ENCODE peak calls at places on chromosomes 3 and 15, in eight cellular contexts. One of them, this sample, is unnamed.

GRCh38 chr3:10553586-10554235 is 48.3 kb upstream of the ATP2B2 start:
- DNase-seq in stimulated activated CD8-positive, alpha-beta memory T cell treated with anti-CD3 and anti-CD28 coated beads, Interleukin-7, amount 100 ng/mL, for 48 hours: no peak
- DNase-seq in Peyer's patch: no peak
- DNase-seq in CD8-positive, alpha-beta memory T cell: no peak
- DNase-seq in HT1080: no peak
- DNase-seq in NCI-H2029: no peak
- DNase-seq in DND-41: no peak
- DNase-seq in nephron progenitor cell: peak
- DNase-seq in this sample: peak

GRCh38 chr15:38535451-38536200 is 29.0 kb downstream of the RASGRP1 start:
- DNase-seq in stimulated activated CD8-positive, alpha-beta memory T cell treated with anti-CD3 and anti-CD28 coated beads, Interleukin-7, amount 100 ng/mL, for 48 hours: no peak
- DNase-seq in Peyer's patch: no peak
- DNase-seq in CD8-positive, alpha-beta memory T cell: no peak
- DNase-seq in HT1080: no peak
- DNase-seq in NCI-H2029: no peak
- DNase-seq in DND-41: no peak
- DNase-seq in nephron progenitor cell: no peak
- DNase-seq in this sample: peak

GRCh38 chr15:25331404-25331803 is 107.4 kb downstream of the UBE3A start:
- DNase-seq in stimulated activated CD8-positive, alpha-beta memory T cell treated with anti-CD3 and anti-CD28 coated beads, Interleukin-7, amount 100 ng/mL, for 48 hours: no peak
- DNase-seq in Peyer's patch: no peak
- DNase-seq in CD8-positive, alpha-beta memory T cell: no peak
- DNase-seq in HT1080: no peak
- DNase-seq in NCI-H2029: no peak
- DNase-seq in DND-41: no peak
- DNase-seq in nephron progenitor cell: no peak
- DNase-seq in this sample: no peak

GRCh38 chr3:140715035-140715434 is 37.2 kb downstream of the TRIM42 start:
- DNase-seq in stimulated activated CD8-positive, alpha-beta memory T cell treated with anti-CD3 and anti-CD28 coated beads, Interleukin-7, amount 100 ng/mL, for 48 hours: no peak
- DNase-seq in Peyer's patch: no peak
- DNase-seq in CD8-positive, alpha-beta memory T cell: no peak
- DNase-seq in HT1080: no peak
- DNase-seq in NCI-H2029: peak
- DNase-seq in DND-41: no peak
- DNase-seq in nephron progenitor cell: no peak
- DNase-seq in this sample: no peak

GRCh38 chr15:98138910-98139309 is 178.4 kb downstream of the ARRDC4 start:
- DNase-seq in stimulated activated CD8-positive, alpha-beta memory T cell treated with anti-CD3 and anti-CD28 coated beads, Interleukin-7, amount 100 ng/mL, for 48 hours: no peak
- DNase-seq in Peyer's patch: no peak
- DNase-seq in CD8-positive, alpha-beta memory T cell: no peak
- DNase-seq in HT1080: no peak
- DNase-seq in NCI-H2029: no peak
- DNase-seq in DND-41: peak
- DNase-seq in nephron progenitor cell: no peak
- DNase-seq in this sample: no peak

GRCh38 chr3:125032100-125032643 is 23.6 kb downstream of the HEG1 start:
- DNase-seq in stimulated activated CD8-positive, alpha-beta memory T cell treated with anti-CD3 and anti-CD28 coated beads, Interleukin-7, amount 100 ng/mL, for 48 hours: no peak
- DNase-seq in Peyer's patch: no peak
- DNase-seq in CD8-positive, alpha-beta memory T cell: no peak
- DNase-seq in HT1080: peak
- DNase-seq in NCI-H2029: no peak
- DNase-seq in DND-41: no peak
- DNase-seq in nephron progenitor cell: no peak
- DNase-seq in this sample: no peak

GRCh38 chr3:100401674-100402036 is 316 bp downstream of the LNP1 start:
- DNase-seq in stimulated activated CD8-positive, alpha-beta memory T cell treated with anti-CD3 and anti-CD28 coated beads, Interleukin-7, amount 100 ng/mL, for 48 hours: peak
- DNase-seq in Peyer's patch: peak
- DNase-seq in CD8-positive, alpha-beta memory T cell: no peak
- DNase-seq in HT1080: no peak
- DNase-seq in NCI-H2029: no peak
- DNase-seq in DND-41: peak
- DNase-seq in nephron progenitor cell: peak
- DNase-seq in this sample: peak

GRCh38 chr15:88178631-88179030 is 77.9 kb downstream of the NTRK3 start:
- DNase-seq in stimulated activated CD8-positive, alpha-beta memory T cell treated with anti-CD3 and anti-CD28 coated beads, Interleukin-7, amount 100 ng/mL, for 48 hours: no peak
- DNase-seq in Peyer's patch: no peak
- DNase-seq in CD8-positive, alpha-beta memory T cell: no peak
- DNase-seq in HT1080: no peak
- DNase-seq in NCI-H2029: no peak
- DNase-seq in DND-41: no peak
- DNase-seq in nephron progenitor cell: no peak
- DNase-seq in this sample: no peak

GRCh38 chr15:80450811-80451321 is 46.7 kb downstream of the ARNT2 start:
- DNase-seq in stimulated activated CD8-positive, alpha-beta memory T cell treated with anti-CD3 and anti-CD28 coated beads, Interleukin-7, amount 100 ng/mL, for 48 hours: no peak
- DNase-seq in Peyer's patch: no peak
- DNase-seq in CD8-positive, alpha-beta memory T cell: no peak
- DNase-seq in HT1080: no peak
- DNase-seq in NCI-H2029: no peak
- DNase-seq in DND-41: no peak
- DNase-seq in nephron progenitor cell: no peak
- DNase-seq in this sample: no peak

GRCh38 chr3:4674216-4674615 is 181.1 kb downstream of the ITPR1 start:
- DNase-seq in stimulated activated CD8-positive, alpha-beta memory T cell treated with anti-CD3 and anti-CD28 coated beads, Interleukin-7, amount 100 ng/mL, for 48 hours: no peak
- DNase-seq in Peyer's patch: no peak
- DNase-seq in CD8-positive, alpha-beta memory T cell: no peak
- DNase-seq in HT1080: no peak
- DNase-seq in NCI-H2029: no peak
- DNase-seq in DND-41: no peak
- DNase-seq in nephron progenitor cell: no peak
- DNase-seq in this sample: no peak

GRCh38 chr3:129611812-129612349 is 5.4 kb upstream of the PLXND1 start:
- DNase-seq in stimulated activated CD8-positive, alpha-beta memory T cell treated with anti-CD3 and anti-CD28 coated beads, Interleukin-7, amount 100 ng/mL, for 48 hours: no peak
- DNase-seq in Peyer's patch: no peak
- DNase-seq in CD8-positive, alpha-beta memory T cell: no peak
- DNase-seq in HT1080: no peak
- DNase-seq in NCI-H2029: no peak
- DNase-seq in DND-41: no peak
- DNase-seq in nephron progenitor cell: no peak
- DNase-seq in this sample: peak

GRCh38 chr3:81891056-81891455 is 129.6 kb upstream of the GBE1 start:
- DNase-seq in stimulated activated CD8-positive, alpha-beta memory T cell treated with anti-CD3 and anti-CD28 coated beads, Interleukin-7, amount 100 ng/mL, for 48 hours: no peak
- DNase-seq in Peyer's patch: no peak
- DNase-seq in CD8-positive, alpha-beta memory T cell: no peak
- DNase-seq in HT1080: no peak
- DNase-seq in NCI-H2029: peak
- DNase-seq in DND-41: peak
- DNase-seq in nephron progenitor cell: no peak
- DNase-seq in this sample: no peak

GRCh38 chr15:47409038-47409437 is 308.3 kb upstream of the SEMA6D start:
- DNase-seq in stimulated activated CD8-positive, alpha-beta memory T cell treated with anti-CD3 and anti-CD28 coated beads, Interleukin-7, amount 100 ng/mL, for 48 hours: no peak
- DNase-seq in Peyer's patch: no peak
- DNase-seq in CD8-positive, alpha-beta memory T cell: no peak
- DNase-seq in HT1080: no peak
- DNase-seq in NCI-H2029: no peak
- DNase-seq in DND-41: no peak
- DNase-seq in nephron progenitor cell: no peak
- DNase-seq in this sample: no peak

GRCh38 chr3:36647423-36647853 is 116.9 kb downstream of the DCLK3 start:
- DNase-seq in stimulated activated CD8-positive, alpha-beta memory T cell treated with anti-CD3 and anti-CD28 coated beads, Interleukin-7, amount 100 ng/mL, for 48 hours: no peak
- DNase-seq in Peyer's patch: no peak
- DNase-seq in CD8-positive, alpha-beta memory T cell: no peak
- DNase-seq in HT1080: no peak
- DNase-seq in NCI-H2029: no peak
- DNase-seq in DND-41: no peak
- DNase-seq in nephron progenitor cell: no peak
- DNase-seq in this sample: no peak

GRCh38 chr3:106247902-106248684 is 379.3 kb upstream of the CBLB start:
- DNase-seq in stimulated activated CD8-positive, alpha-beta memory T cell treated with anti-CD3 and anti-CD28 coated beads, Interleukin-7, amount 100 ng/mL, for 48 hours: no peak
- DNase-seq in Peyer's patch: no peak
- DNase-seq in CD8-positive, alpha-beta memory T cell: no peak
- DNase-seq in HT1080: no peak
- DNase-seq in NCI-H2029: no peak
- DNase-seq in DND-41: no peak
- DNase-seq in nephron progenitor cell: no peak
- DNase-seq in this sample: no peak

GRCh38 chr3:151916781-151917180 is 43.3 kb downstream of the SUCNR1 start:
- DNase-seq in stimulated activated CD8-positive, alpha-beta memory T cell treated with anti-CD3 and anti-CD28 coated beads, Interleukin-7, amount 100 ng/mL, for 48 hours: no peak
- DNase-seq in Peyer's patch: no peak
- DNase-seq in CD8-positive, alpha-beta memory T cell: no peak
- DNase-seq in HT1080: no peak
- DNase-seq in NCI-H2029: no peak
- DNase-seq in DND-41: no peak
- DNase-seq in nephron progenitor cell: no peak
- DNase-seq in this sample: no peak

GRCh38 chr3:172646439-172647015 is 64.3 kb downstream of the NCEH1 start:
- DNase-seq in stimulated activated CD8-positive, alpha-beta memory T cell treated with anti-CD3 and anti-CD28 coated beads, Interleukin-7, amount 100 ng/mL, for 48 hours: no peak
- DNase-seq in Peyer's patch: no peak
- DNase-seq in CD8-positive, alpha-beta memory T cell: no peak
- DNase-seq in HT1080: peak
- DNase-seq in NCI-H2029: peak
- DNase-seq in DND-41: no peak
- DNase-seq in nephron progenitor cell: no peak
- DNase-seq in this sample: no peak

GRCh38 chr15:75153084-75153483 is 48.6 kb upstream of the C15orf39 start:
- DNase-seq in stimulated activated CD8-positive, alpha-beta memory T cell treated with anti-CD3 and anti-CD28 coated beads, Interleukin-7, amount 100 ng/mL, for 48 hours: peak
- DNase-seq in Peyer's patch: no peak
- DNase-seq in CD8-positive, alpha-beta memory T cell: no peak
- DNase-seq in HT1080: peak
- DNase-seq in NCI-H2029: no peak
- DNase-seq in DND-41: peak
- DNase-seq in nephron progenitor cell: no peak
- DNase-seq in this sample: no peak

GRCh38 chr15:94004697-94005096 is 226.7 kb upstream of the MCTP2 start:
- DNase-seq in stimulated activated CD8-positive, alpha-beta memory T cell treated with anti-CD3 and anti-CD28 coated beads, Interleukin-7, amount 100 ng/mL, for 48 hours: no peak
- DNase-seq in Peyer's patch: no peak
- DNase-seq in CD8-positive, alpha-beta memory T cell: no peak
- DNase-seq in HT1080: no peak
- DNase-seq in NCI-H2029: no peak
- DNase-seq in DND-41: no peak
- DNase-seq in nephron progenitor cell: no peak
- DNase-seq in this sample: no peak

GRCh38 chr3:128698211-128699011 is 27.6 kb upstream of the RAB7A start:
- DNase-seq in stimulated activated CD8-positive, alpha-beta memory T cell treated with anti-CD3 and anti-CD28 coated beads, Interleukin-7, amount 100 ng/mL, for 48 hours: no peak
- DNase-seq in Peyer's patch: no peak
- DNase-seq in CD8-positive, alpha-beta memory T cell: no peak
- DNase-seq in HT1080: no peak
- DNase-seq in NCI-H2029: no peak
- DNase-seq in DND-41: no peak
- DNase-seq in nephron progenitor cell: peak
- DNase-seq in this sample: peak

GRCh38 chr3:158789592-158789991 is 12.3 kb upstream of the MFSD1 start:
- DNase-seq in stimulated activated CD8-positive, alpha-beta memory T cell treated with anti-CD3 and anti-CD28 coated beads, Interleukin-7, amount 100 ng/mL, for 48 hours: no peak
- DNase-seq in Peyer's patch: no peak
- DNase-seq in CD8-positive, alpha-beta memory T cell: no peak
- DNase-seq in HT1080: no peak
- DNase-seq in NCI-H2029: no peak
- DNase-seq in DND-41: no peak
- DNase-seq in nephron progenitor cell: no peak
- DNase-seq in this sample: no peak

GRCh38 chr3:105930733-105931132 is 61.9 kb upstream of the CBLB start:
- DNase-seq in stimulated activated CD8-positive, alpha-beta memory T cell treated with anti-CD3 and anti-CD28 coated beads, Interleukin-7, amount 100 ng/mL, for 48 hours: no peak
- DNase-seq in Peyer's patch: no peak
- DNase-seq in CD8-positive, alpha-beta memory T cell: no peak
- DNase-seq in HT1080: no peak
- DNase-seq in NCI-H2029: no peak
- DNase-seq in DND-41: no peak
- DNase-seq in nephron progenitor cell: no peak
- DNase-seq in this sample: no peak

GRCh38 chr3:43707998-43708397 is 17.3 kb downstream of the ABHD5 start:
- DNase-seq in stimulated activated CD8-positive, alpha-beta memory T cell treated with anti-CD3 and anti-CD28 coated beads, Interleukin-7, amount 100 ng/mL, for 48 hours: no peak
- DNase-seq in Peyer's patch: no peak
- DNase-seq in CD8-positive, alpha-beta memory T cell: no peak
- DNase-seq in HT1080: peak
- DNase-seq in NCI-H2029: no peak
- DNase-seq in DND-41: no peak
- DNase-seq in nephron progenitor cell: no peak
- DNase-seq in this sample: no peak

GRCh38 chr3:67790043-67790442 is 135.6 kb upstream of the SUCLG2 start:
- DNase-seq in stimulated activated CD8-positive, alpha-beta memory T cell treated with anti-CD3 and anti-CD28 coated beads, Interleukin-7, amount 100 ng/mL, for 48 hours: peak
- DNase-seq in Peyer's patch: peak
- DNase-seq in CD8-positive, alpha-beta memory T cell: peak
- DNase-seq in HT1080: peak
- DNase-seq in NCI-H2029: no peak
- DNase-seq in DND-41: peak
- DNase-seq in nephron progenitor cell: peak
- DNase-seq in this sample: peak

GRCh38 chr3:113136071-113136470 is 75.3 kb upstream of the BOC start:
- DNase-seq in stimulated activated CD8-positive, alpha-beta memory T cell treated with anti-CD3 and anti-CD28 coated beads, Interleukin-7, amount 100 ng/mL, for 48 hours: no peak
- DNase-seq in Peyer's patch: no peak
- DNase-seq in CD8-positive, alpha-beta memory T cell: no peak
- DNase-seq in HT1080: peak
- DNase-seq in NCI-H2029: no peak
- DNase-seq in DND-41: no peak
- DNase-seq in nephron progenitor cell: no peak
- DNase-seq in this sample: peak

GRCh38 chr15:23416349-23417276 is 30.4 kb downstream of the GOLGA6L2 start:
- DNase-seq in stimulated activated CD8-positive, alpha-beta memory T cell treated with anti-CD3 and anti-CD28 coated beads, Interleukin-7, amount 100 ng/mL, for 48 hours: no peak
- DNase-seq in Peyer's patch: no peak
- DNase-seq in CD8-positive, alpha-beta memory T cell: no peak
- DNase-seq in HT1080: no peak
- DNase-seq in NCI-H2029: no peak
- DNase-seq in DND-41: no peak
- DNase-seq in nephron progenitor cell: peak
- DNase-seq in this sample: no peak

GRCh38 chr15:100043069-100043641 is 298.6 kb downstream of the ADAMTS17 start:
- DNase-seq in stimulated activated CD8-positive, alpha-beta memory T cell treated with anti-CD3 and anti-CD28 coated beads, Interleukin-7, amount 100 ng/mL, for 48 hours: no peak
- DNase-seq in Peyer's patch: no peak
- DNase-seq in CD8-positive, alpha-beta memory T cell: no peak
- DNase-seq in HT1080: peak
- DNase-seq in NCI-H2029: no peak
- DNase-seq in DND-41: no peak
- DNase-seq in nephron progenitor cell: no peak
- DNase-seq in this sample: no peak

GRCh38 chr15:80679805-80680175 is 15.3 kb upstream of the ABHD17C start:
- DNase-seq in stimulated activated CD8-positive, alpha-beta memory T cell treated with anti-CD3 and anti-CD28 coated beads, Interleukin-7, amount 100 ng/mL, for 48 hours: no peak
- DNase-seq in Peyer's patch: no peak
- DNase-seq in CD8-positive, alpha-beta memory T cell: no peak
- DNase-seq in HT1080: no peak
- DNase-seq in NCI-H2029: no peak
- DNase-seq in DND-41: no peak
- DNase-seq in nephron progenitor cell: no peak
- DNase-seq in this sample: no peak

GRCh38 chr15:70164910-70165791 is 67.4 kb upstream of the TLE3 start:
- DNase-seq in stimulated activated CD8-positive, alpha-beta memory T cell treated with anti-CD3 and anti-CD28 coated beads, Interleukin-7, amount 100 ng/mL, for 48 hours: no peak
- DNase-seq in Peyer's patch: no peak
- DNase-seq in CD8-positive, alpha-beta memory T cell: no peak
- DNase-seq in HT1080: no peak
- DNase-seq in NCI-H2029: no peak
- DNase-seq in DND-41: no peak
- DNase-seq in nephron progenitor cell: no peak
- DNase-seq in this sample: peak

GRCh38 chr3:159280326-159280725 is 478.5 kb downstream of the MFSD1 start:
- DNase-seq in stimulated activated CD8-positive, alpha-beta memory T cell treated with anti-CD3 and anti-CD28 coated beads, Interleukin-7, amount 100 ng/mL, for 48 hours: no peak
- DNase-seq in Peyer's patch: no peak
- DNase-seq in CD8-positive, alpha-beta memory T cell: no peak
- DNase-seq in HT1080: no peak
- DNase-seq in NCI-H2029: no peak
- DNase-seq in DND-41: no peak
- DNase-seq in nephron progenitor cell: no peak
- DNase-seq in this sample: no peak